ENCODE peak calls at places on chromosomes 16 and 17, in ten cellular contexts. R, F, S, U, K, Q, X, T, V and B are unnamed samples.

GRCh38 chr17:68602267-68602644 is 1.1 kb upstream of the FAM20A start:
- DNase-seq in V (no peak), U (no peak), S (no peak), F (no peak), K (no peak), X (no peak), R (no peak), T (no peak), Q (no peak), B (no peak)

GRCh38 chr16:3519581-3519980 is 18.8 kb downstream of the CLUAP1 start:
- DNase-seq in X (no peak), V (no peak), F (no peak), T (no peak), K (no peak), R (no peak), U (no peak), S (no peak), Q (no peak), B (no peak)

GRCh38 chr17:49086316-49086605 is 46.3 kb upstream of the B4GALNT2 start:
- DNase-seq in S (no peak), T (no peak), U (no peak), R (no peak), V (no peak), K (no peak), X (no peak), Q (no peak), F (no peak), B (no peak)

GRCh38 chr17:50501906-50502642 is 6.2 kb upstream of the MYCBPAP start:
- DNase-seq in S (no peak), F (no peak), Q (no peak), K (no peak), T (no peak), R (no peak), U (no peak), X (no peak), V (no peak), B (no peak)

GRCh38 chr17:70040336-70040735 is 34.7 kb upstream of the KCNJ16 start:
- DNase-seq in U (peak; percentile 76), R (no peak), S (no peak), X (no peak), V (no peak), K (no peak), T (no peak), Q (no peak), F (no peak), B (peak; percentile 13)

GRCh38 chr16:65116818-65117430 is 4.9 kb downstream of the CDH11 start:
- DNase-seq in K (no peak), S (no peak), F (no peak), Q (no peak), X (no peak), U (no peak), V (no peak), R (peak; percentile 60), T (no peak), B (no peak)

GRCh38 chr17:773467-774319 is 8.4 kb downstream of the GLOD4 start:
- DNase-seq in Q (no peak), K (no peak), S (no peak), X (no peak), U (no peak), F (no peak), T (no peak), R (no peak), V (peak; percentile 7), B (peak; percentile 25)

GRCh38 chr16:24526701-24527470 is 12.5 kb upstream of the RBBP6 start:
- DNase-seq in F (no peak), R (peak; percentile 44), Q (no peak), K (no peak), T (no peak), V (no peak), U (peak; percentile 55), X (no peak), S (no peak), B (no peak)

GRCh38 chr16:52435573-52435972 is 111.4 kb downstream of the TOX3 start:
- DNase-seq in V (no peak), S (no peak), F (no peak), X (no peak), K (no peak), Q (peak; percentile 50), T (no peak), R (no peak), U (no peak), B (no peak)

GRCh38 chr16:57184890-57185445 is 871 bp downstream of the PSME3IP1 start:
- DNase-seq in R (no peak), Q (no peak), K (no peak), S (no peak), X (no peak), T (no peak), F (no peak), V (no peak), U (no peak), B (no peak)

GRCh38 chr17:15171433-15172047 is 93.6 kb downstream of the PMP22 start:
- DNase-seq in S (peak; percentile 61), V (peak; percentile 17), K (peak; percentile 74), X (peak; percentile 76), R (peak; percentile 79), T (peak; percentile 33), F (peak; percentile 85), Q (peak; percentile 86), U (peak; percentile 75), B (peak; percentile 65)

GRCh38 chr17:66682293-66682692 is 152.6 kb upstream of the CACNG5 start:
- DNase-seq in U (no peak), K (no peak), T (no peak), F (no peak), X (no peak), R (no peak), S (peak; percentile 48), Q (no peak), V (no peak), B (no peak)

GRCh38 chr17:58086953-58087352 is 3.7 kb downstream of the DYNLL2 start:
- DNase-seq in K (no peak), F (no peak), R (no peak), U (no peak), X (no peak), S (no peak), V (no peak), Q (no peak), T (no peak), B (no peak)

GRCh38 chr17:29032798-29033197 is 10.1 kb upstream of the PIPOX start:
- DNase-seq in X (no peak), T (no peak), R (no peak), K (no peak), S (no peak), Q (no peak), V (no peak), U (no peak), F (no peak), B (no peak)

GRCh38 chr16:87951550-87952538 is 610 bp downstream of the BANP start:
- DNase-seq in T (no peak), V (no peak), Q (peak; percentile 58), K (no peak), R (peak; percentile 24), S (no peak), X (no peak), F (no peak), U (peak; percentile 33), B (peak; percentile 69)

GRCh38 chr16:55478827-55479559 is at the start of gene MMP2:
- DNase-seq in T (no peak), V (no peak), F (peak; percentile 71), Q (peak; percentile 68), U (peak; percentile 65), S (no peak), K (peak; percentile 81), X (peak; percentile 46), R (peak; percentile 75), B (peak; percentile 39)

GRCh38 chr17:20234266-20234665 is 225.1 kb downstream of the SPECC1 start:
- DNase-seq in R (no peak), X (no peak), T (no peak), F (no peak), S (no peak), Q (no peak), U (no peak), V (peak; percentile 8), K (no peak), B (no peak)